ENCODE peak calls at places on chromosomes 2 and 18, in ten cellular contexts. One of them, this sample, is unnamed.

GRCh38 chr18:8701546-8702118 is 3.7 kb upstream of the MTCL1 start:
- DNase-seq in chondrocyte: no peak
- DNase-seq in upper lobe of left lung: peak; percentile 9
- DNase-seq in lower lobe of right lung: no peak
- DNase-seq in AG09319: peak; percentile 45
- DNase-seq in colonic mucosa: no peak
- DNase-seq in WERI-Rb-1: no peak
- DNase-seq in IMR-90: peak; percentile 91
- DNase-seq in lung: no peak
- DNase-seq in fibroblast of the aortic adventitia: peak; percentile 87
- DNase-seq in this sample: no peak

GRCh38 chr2:138827426-138828054 is 47.4 kb upstream of the NXPH2 start:
- DNase-seq in lower lobe of right lung: no peak
- DNase-seq in upper lobe of left lung: no peak
- DNase-seq in fibroblast of the aortic adventitia: peak; percentile 82
- DNase-seq in IMR-90: peak; percentile 68
- DNase-seq in colonic mucosa: no peak
- DNase-seq in WERI-Rb-1: peak; percentile 35
- DNase-seq in AG09319: peak; percentile 20
- DNase-seq in lung: no peak
- DNase-seq in chondrocyte: no peak
- DNase-seq in this sample: no peak

GRCh38 chr2:39437522-39438296 is 624 bp upstream of the MAP4K3 start:
- DNase-seq in colonic mucosa: peak; percentile 81
- DNase-seq in fibroblast of the aortic adventitia: peak; percentile 31
- DNase-seq in WERI-Rb-1: peak; percentile 78
- DNase-seq in lower lobe of right lung: peak; percentile 67
- DNase-seq in upper lobe of left lung: peak; percentile 71
- DNase-seq in AG09319: no peak
- DNase-seq in chondrocyte: no peak
- DNase-seq in IMR-90: peak; percentile 31
- DNase-seq in lung: peak; percentile 45
- DNase-seq in this sample: peak; percentile 42

GRCh38 chr2:134231965-134232340 is 21.9 kb upstream of the MGAT5 start:
- DNase-seq in lung: no peak
- DNase-seq in chondrocyte: no peak
- DNase-seq in WERI-Rb-1: no peak
- DNase-seq in AG09319: no peak
- DNase-seq in fibroblast of the aortic adventitia: no peak
- DNase-seq in lower lobe of right lung: no peak
- DNase-seq in colonic mucosa: no peak
- DNase-seq in IMR-90: peak; percentile 83
- DNase-seq in upper lobe of left lung: no peak
- DNase-seq in this sample: no peak

GRCh38 chr2:207813221-207813916 is 43.7 kb upstream of the FZD5 start:
- DNase-seq in chondrocyte: no peak
- DNase-seq in lung: no peak
- DNase-seq in IMR-90: no peak
- DNase-seq in fibroblast of the aortic adventitia: no peak
- DNase-seq in upper lobe of left lung: no peak
- DNase-seq in lower lobe of right lung: no peak
- DNase-seq in AG09319: no peak
- DNase-seq in colonic mucosa: no peak
- DNase-seq in WERI-Rb-1: no peak
- DNase-seq in this sample: no peak

GRCh38 chr2:139359818-139360217 is 579.6 kb upstream of the NXPH2 start:
- DNase-seq in IMR-90: no peak
- DNase-seq in colonic mucosa: no peak
- DNase-seq in AG09319: no peak
- DNase-seq in chondrocyte: no peak
- DNase-seq in upper lobe of left lung: no peak
- DNase-seq in WERI-Rb-1: no peak
- DNase-seq in fibroblast of the aortic adventitia: no peak
- DNase-seq in lower lobe of right lung: no peak
- DNase-seq in lung: no peak
- DNase-seq in this sample: no peak

GRCh38 chr2:126771094-126771493 is 115.1 kb downstream of the GYPC start:
- DNase-seq in colonic mucosa: no peak
- DNase-seq in AG09319: no peak
- DNase-seq in IMR-90: no peak
- DNase-seq in upper lobe of left lung: no peak
- DNase-seq in WERI-Rb-1: no peak
- DNase-seq in lung: no peak
- DNase-seq in chondrocyte: no peak
- DNase-seq in lower lobe of right lung: no peak
- DNase-seq in fibroblast of the aortic adventitia: no peak
- DNase-seq in this sample: no peak

GRCh38 chr2:69436594-69436936 is 670 bp downstream of the NFU1 start:
- DNase-seq in WERI-Rb-1: no peak
- DNase-seq in IMR-90: no peak
- DNase-seq in colonic mucosa: peak; percentile 28
- DNase-seq in chondrocyte: no peak
- DNase-seq in fibroblast of the aortic adventitia: peak; percentile 22
- DNase-seq in AG09319: no peak
- DNase-seq in lower lobe of right lung: no peak
- DNase-seq in upper lobe of left lung: no peak
- DNase-seq in lung: no peak
- DNase-seq in this sample: no peak

GRCh38 chr2:23669413-23670244 is 257.3 kb downstream of the ATAD2B start:
- DNase-seq in upper lobe of left lung: peak; percentile 79
- DNase-seq in colonic mucosa: peak; percentile 29
- DNase-seq in lower lobe of right lung: peak; percentile 74
- DNase-seq in AG09319: no peak
- DNase-seq in chondrocyte: no peak
- DNase-seq in lung: peak; percentile 60
- DNase-seq in IMR-90: peak; percentile 28
- DNase-seq in fibroblast of the aortic adventitia: peak; percentile 88
- DNase-seq in WERI-Rb-1: no peak
- DNase-seq in this sample: no peak

GRCh38 chr2:71136174-71136573 is 5.7 kb downstream of the MPHOSPH10 start:
- DNase-seq in chondrocyte: no peak
- DNase-seq in AG09319: no peak
- DNase-seq in fibroblast of the aortic adventitia: no peak
- DNase-seq in colonic mucosa: no peak
- DNase-seq in IMR-90: no peak
- DNase-seq in lower lobe of right lung: no peak
- DNase-seq in upper lobe of left lung: no peak
- DNase-seq in lung: no peak
- DNase-seq in WERI-Rb-1: no peak
- DNase-seq in this sample: no peak

GRCh38 chr2:180657054-180657453 is 323.4 kb upstream of the UBE2E3 start:
- DNase-seq in WERI-Rb-1: no peak
- DNase-seq in AG09319: no peak
- DNase-seq in fibroblast of the aortic adventitia: peak; percentile 56
- DNase-seq in chondrocyte: no peak
- DNase-seq in IMR-90: peak; percentile 78
- DNase-seq in lower lobe of right lung: no peak
- DNase-seq in colonic mucosa: no peak
- DNase-seq in lung: no peak
- DNase-seq in upper lobe of left lung: no peak
- DNase-seq in this sample: no peak

GRCh38 chr18:25109484-25109883 is 242.5 kb downstream of the ZNF521 start:
- DNase-seq in AG09319: no peak
- DNase-seq in fibroblast of the aortic adventitia: no peak
- DNase-seq in IMR-90: peak; percentile 63
- DNase-seq in lung: no peak
- DNase-seq in lower lobe of right lung: no peak
- DNase-seq in chondrocyte: no peak
- DNase-seq in WERI-Rb-1: no peak
- DNase-seq in upper lobe of left lung: no peak
- DNase-seq in colonic mucosa: no peak
- DNase-seq in this sample: no peak

GRCh38 chr2:186349508-186349907 is 136.6 kb upstream of the ZC3H15 start:
- DNase-seq in upper lobe of left lung: no peak
- DNase-seq in colonic mucosa: no peak
- DNase-seq in chondrocyte: no peak
- DNase-seq in lung: no peak
- DNase-seq in IMR-90: peak; percentile 90
- DNase-seq in fibroblast of the aortic adventitia: peak; percentile 96
- DNase-seq in WERI-Rb-1: no peak
- DNase-seq in AG09319: peak; percentile 36
- DNase-seq in lower lobe of right lung: no peak
- DNase-seq in this sample: no peak

GRCh38 chr2:147487286-147487979 is 357.4 kb upstream of the ACVR2A start:
- DNase-seq in AG09319: no peak
- DNase-seq in upper lobe of left lung: no peak
- DNase-seq in lower lobe of right lung: no peak
- DNase-seq in colonic mucosa: no peak
- DNase-seq in WERI-Rb-1: no peak
- DNase-seq in lung: no peak
- DNase-seq in fibroblast of the aortic adventitia: no peak
- DNase-seq in chondrocyte: no peak
- DNase-seq in IMR-90: no peak
- DNase-seq in this sample: no peak

GRCh38 chr2:28566441-28567075 is 70.7 kb downstream of the PLB1 start:
- DNase-seq in lower lobe of right lung: peak; percentile 90
- DNase-seq in WERI-Rb-1: peak; percentile 85
- DNase-seq in lung: peak; percentile 84
- DNase-seq in colonic mucosa: peak; percentile 87
- DNase-seq in fibroblast of the aortic adventitia: peak; percentile 76
- DNase-seq in AG09319: peak; percentile 51
- DNase-seq in IMR-90: peak; percentile 72
- DNase-seq in chondrocyte: no peak
- DNase-seq in upper lobe of left lung: peak; percentile 90
- DNase-seq in this sample: peak; percentile 85

GRCh38 chr2:183811281-183811680 is 687.0 kb downstream of the NUP35 start:
- DNase-seq in chondrocyte: no peak
- DNase-seq in IMR-90: no peak
- DNase-seq in AG09319: no peak
- DNase-seq in fibroblast of the aortic adventitia: no peak
- DNase-seq in upper lobe of left lung: no peak
- DNase-seq in WERI-Rb-1: no peak
- DNase-seq in lower lobe of right lung: no peak
- DNase-seq in lung: no peak
- DNase-seq in colonic mucosa: no peak
- DNase-seq in this sample: no peak

GRCh38 chr2:183807870-183808269 is 683.6 kb downstream of the NUP35 start:
- DNase-seq in colonic mucosa: no peak
- DNase-seq in chondrocyte: no peak
- DNase-seq in lung: no peak
- DNase-seq in IMR-90: no peak
- DNase-seq in WERI-Rb-1: no peak
- DNase-seq in fibroblast of the aortic adventitia: no peak
- DNase-seq in AG09319: no peak
- DNase-seq in lower lobe of right lung: no peak
- DNase-seq in upper lobe of left lung: no peak
- DNase-seq in this sample: no peak

GRCh38 chr2:183812091-183812490 is 687.8 kb downstream of the NUP35 start:
- DNase-seq in AG09319: no peak
- DNase-seq in chondrocyte: no peak
- DNase-seq in upper lobe of left lung: no peak
- DNase-seq in lower lobe of right lung: no peak
- DNase-seq in IMR-90: no peak
- DNase-seq in colonic mucosa: no peak
- DNase-seq in lung: no peak
- DNase-seq in WERI-Rb-1: no peak
- DNase-seq in fibroblast of the aortic adventitia: no peak
- DNase-seq in this sample: no peak

GRCh38 chr2:183803596-183803995 is 679.4 kb downstream of the NUP35 start:
- DNase-seq in AG09319: no peak
- DNase-seq in lung: no peak
- DNase-seq in fibroblast of the aortic adventitia: no peak
- DNase-seq in upper lobe of left lung: no peak
- DNase-seq in IMR-90: no peak
- DNase-seq in WERI-Rb-1: no peak
- DNase-seq in colonic mucosa: no peak
- DNase-seq in chondrocyte: no peak
- DNase-seq in lower lobe of right lung: no peak
- DNase-seq in this sample: no peak

DNA sequence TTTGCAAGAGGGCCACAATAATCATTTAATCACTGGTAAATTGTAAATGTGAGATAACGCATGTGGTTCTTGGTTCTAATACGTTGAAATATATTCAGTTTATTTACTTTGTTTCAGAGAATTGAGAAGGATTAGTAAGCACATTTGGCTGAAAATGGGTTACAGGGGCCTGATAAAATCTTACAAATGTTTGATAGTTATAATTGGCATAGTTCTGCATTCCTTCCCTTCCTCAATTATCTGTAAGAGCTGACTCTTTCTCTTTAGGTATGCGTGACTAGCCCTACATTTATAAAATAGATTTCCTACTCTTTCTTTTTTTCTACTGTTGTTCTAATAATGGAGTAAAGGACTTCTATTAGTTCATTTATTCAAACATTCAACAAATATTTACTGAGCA is 685.2 kb downstream of the NUP35 start:
- DNase-seq in chondrocyte: no peak
- DNase-seq in fibroblast of the aortic adventitia: no peak
- DNase-seq in lung: no peak
- DNase-seq in WERI-Rb-1: no peak
- DNase-seq in colonic mucosa: no peak
- DNase-seq in lower lobe of right lung: no peak
- DNase-seq in IMR-90: no peak
- DNase-seq in upper lobe of left lung: no peak
- DNase-seq in AG09319: no peak
- DNase-seq in this sample: no peak
- TF ChIP-seq CTCF in chondrocyte: no peak
- TF ChIP-seq CTCF in fibroblast of the aortic adventitia: no peak
- TF ChIP-seq CTCF in lung: no peak
- TF ChIP-seq CTCF in WERI-Rb-1: no peak
- TF ChIP-seq CTCF in colonic mucosa: no peak
- TF ChIP-seq CTCF in lower lobe of right lung: no peak
- TF ChIP-seq CTCF in IMR-90: no peak
- TF ChIP-seq CTCF in upper lobe of left lung: no peak
- TF ChIP-seq CTCF in AG09319: no peak
- TF ChIP-seq CTCF in this sample: no peak

GRCh38 chr2:18009891-18010290 is 131.4 kb downstream of the KCNS3 start:
- DNase-seq in IMR-90: no peak
- DNase-seq in fibroblast of the aortic adventitia: no peak
- DNase-seq in upper lobe of left lung: no peak
- DNase-seq in lung: no peak
- DNase-seq in AG09319: no peak
- DNase-seq in lower lobe of right lung: no peak
- DNase-seq in colonic mucosa: no peak
- DNase-seq in chondrocyte: no peak
- DNase-seq in WERI-Rb-1: no peak
- DNase-seq in this sample: no peak
- TF ChIP-seq CTCF in IMR-90: no peak
- TF ChIP-seq CTCF in fibroblast of the aortic adventitia: no peak
- TF ChIP-seq CTCF in upper lobe of left lung: no peak
- TF ChIP-seq CTCF in lung: no peak
- TF ChIP-seq CTCF in AG09319: no peak
- TF ChIP-seq CTCF in lower lobe of right lung: no peak
- TF ChIP-seq CTCF in colonic mucosa: no peak
- TF ChIP-seq CTCF in chondrocyte: no peak
- TF ChIP-seq CTCF in WERI-Rb-1: no peak
- TF ChIP-seq CTCF in this sample: no peak

GRCh38 chr18:69353023-69353422 is 47.7 kb upstream of the DOK6 start:
- DNase-seq in IMR-90: no peak
- DNase-seq in lower lobe of right lung: no peak
- DNase-seq in chondrocyte: no peak
- DNase-seq in lung: no peak
- DNase-seq in WERI-Rb-1: no peak
- DNase-seq in upper lobe of left lung: no peak
- DNase-seq in AG09319: no peak
- DNase-seq in fibroblast of the aortic adventitia: no peak
- DNase-seq in colonic mucosa: no peak
- DNase-seq in this sample: no peak
- TF ChIP-seq CTCF in IMR-90: no peak
- TF ChIP-seq CTCF in lower lobe of right lung: no peak
- TF ChIP-seq CTCF in chondrocyte: no peak
- TF ChIP-seq CTCF in lung: no peak
- TF ChIP-seq CTCF in WERI-Rb-1: no peak
- TF ChIP-seq CTCF in upper lobe of left lung: no peak
- TF ChIP-seq CTCF in AG09319: no peak
- TF ChIP-seq CTCF in fibroblast of the aortic adventitia: no peak
- TF ChIP-seq CTCF in colonic mucosa: no peak
- TF ChIP-seq CTCF in this sample: no peak

GRCh38 chr18:72091369-72091768 is 452.8 kb downstream of the CBLN2 start:
- DNase-seq in lung: no peak
- DNase-seq in AG09319: no peak
- DNase-seq in fibroblast of the aortic adventitia: no peak
- DNase-seq in lower lobe of right lung: no peak
- DNase-seq in chondrocyte: no peak
- DNase-seq in upper lobe of left lung: no peak
- DNase-seq in colonic mucosa: no peak
- DNase-seq in WERI-Rb-1: no peak
- DNase-seq in IMR-90: no peak
- DNase-seq in this sample: no peak
- TF ChIP-seq CTCF in lung: no peak
- TF ChIP-seq CTCF in AG09319: no peak
- TF ChIP-seq CTCF in fibroblast of the aortic adventitia: no peak
- TF ChIP-seq CTCF in lower lobe of right lung: no peak
- TF ChIP-seq CTCF in chondrocyte: no peak
- TF ChIP-seq CTCF in upper lobe of left lung: no peak
- TF ChIP-seq CTCF in colonic mucosa: no peak
- TF ChIP-seq CTCF in WERI-Rb-1: no peak
- TF ChIP-seq CTCF in IMR-90: no peak
- TF ChIP-seq CTCF in this sample: no peak

This sample was measured in CD14-positive monocyte.